ENCODE peak calls at places on chromosomes 16 and 17, in five cellular contexts. One of them, this sample, is unnamed. For H3K9me3, the result is how much of the 10 kb centered on the place peaks cover.

GRCh38 chr17:4548721-4549531 is 6.3 kb downstream of the MYBBP1A start:
- DNase-seq in fibroblast of lung: peak
- DNase-seq in A549: no peak
- DNase-seq in right cardiac atrium: peak
- DNase-seq in CD4-positive, CD25-positive, alpha-beta regulatory T cell: no peak
- DNase-seq in this sample: no peak

GRCh38 chr16:28136751-28137434 is 73.4 kb upstream of the GSG1L start:
- DNase-seq in CD4-positive, CD25-positive, alpha-beta regulatory T cell: peak
- DNase-seq in right cardiac atrium: no peak
- DNase-seq in A549: no peak
- DNase-seq in fibroblast of lung: no peak
- DNase-seq in this sample: peak

GRCh38 chr17:82065193-82065637 is 389 bp downstream of the DUS1L start:
- DNase-seq in CD4-positive, CD25-positive, alpha-beta regulatory T cell: no peak
- DNase-seq in fibroblast of lung: peak
- DNase-seq in A549: peak
- DNase-seq in right cardiac atrium: peak
- DNase-seq in this sample: no peak

GRCh38 chr17:51050291-51051033 is 70.2 kb downstream of the SPAG9 start:
- DNase-seq in fibroblast of lung: peak
- DNase-seq in CD4-positive, CD25-positive, alpha-beta regulatory T cell: no peak
- DNase-seq in A549: no peak
- DNase-seq in right cardiac atrium: no peak
- DNase-seq in this sample: no peak

GRCh38 chr17:40458001-40458791 is 14.9 kb downstream of the IGFBP4 start:
- DNase-seq in A549: no peak
- DNase-seq in right cardiac atrium: peak
- DNase-seq in fibroblast of lung: peak
- DNase-seq in CD4-positive, CD25-positive, alpha-beta regulatory T cell: no peak
- DNase-seq in this sample: no peak

GRCh38 chr17:11814655-11815262 is 182.5 kb downstream of the ZNF18 start:
- DNase-seq in right cardiac atrium: no peak
- DNase-seq in CD4-positive, CD25-positive, alpha-beta regulatory T cell: no peak
- DNase-seq in fibroblast of lung: no peak
- DNase-seq in A549: no peak
- DNase-seq in this sample: no peak

GRCh38 chr17:68381076-68381900 is 76.0 kb downstream of the WIPI1 start:
- DNase-seq in A549: no peak
- DNase-seq in right cardiac atrium: no peak
- DNase-seq in fibroblast of lung: peak
- DNase-seq in CD4-positive, CD25-positive, alpha-beta regulatory T cell: no peak
- DNase-seq in this sample: no peak

GRCh38 chr17:78671607-78672404 is 94.6 kb upstream of the DNAH17 start:
- DNase-seq in right cardiac atrium: no peak
- DNase-seq in fibroblast of lung: peak
- DNase-seq in A549: no peak
- DNase-seq in CD4-positive, CD25-positive, alpha-beta regulatory T cell: no peak
- DNase-seq in this sample: no peak

GRCh38 chr17:17752822-17753448 is 71.7 kb downstream of the RAI1 start:
- DNase-seq in A549: no peak
- DNase-seq in CD4-positive, CD25-positive, alpha-beta regulatory T cell: no peak
- DNase-seq in fibroblast of lung: no peak
- DNase-seq in right cardiac atrium: no peak
- DNase-seq in this sample: no peak

GRCh38 chr16:2042171-2042570 is 5.5 kb downstream of the NTHL1 start:
- DNase-seq in fibroblast of lung: no peak
- DNase-seq in A549: no peak
- DNase-seq in right cardiac atrium: peak
- DNase-seq in CD4-positive, CD25-positive, alpha-beta regulatory T cell: no peak
- DNase-seq in this sample: no peak

GRCh38 chr17:79905832-79906231 is 66.6 kb upstream of the CBX4 start:
- DNase-seq in right cardiac atrium: no peak
- DNase-seq in A549: peak
- DNase-seq in fibroblast of lung: no peak
- DNase-seq in CD4-positive, CD25-positive, alpha-beta regulatory T cell: no peak
- DNase-seq in this sample: no peak

GRCh38 chr16:82011199-82011641 is at the start of gene SDR42E1:
- DNase-seq in fibroblast of lung: peak
- DNase-seq in right cardiac atrium: peak
- DNase-seq in CD4-positive, CD25-positive, alpha-beta regulatory T cell: peak
- DNase-seq in A549: peak
- DNase-seq in this sample: peak

GRCh38 chr16:17304814-17305169 is 166.0 kb downstream of the XYLT1 start:
- DNase-seq in CD4-positive, CD25-positive, alpha-beta regulatory T cell: no peak
- DNase-seq in fibroblast of lung: peak
- DNase-seq in right cardiac atrium: no peak
- DNase-seq in A549: no peak
- DNase-seq in this sample: no peak

GRCh38 chr16:78677332-78677731 is 577.9 kb downstream of the WWOX start:
- DNase-seq in fibroblast of lung: peak
- DNase-seq in right cardiac atrium: no peak
- DNase-seq in CD4-positive, CD25-positive, alpha-beta regulatory T cell: no peak
- DNase-seq in A549: no peak
- DNase-seq in this sample: no peak

GRCh38 chr16:84785843-84786538 is 33.8 kb upstream of the CRISPLD2 start:
- DNase-seq in A549: no peak
- DNase-seq in fibroblast of lung: peak
- DNase-seq in CD4-positive, CD25-positive, alpha-beta regulatory T cell: no peak
- DNase-seq in right cardiac atrium: peak
- DNase-seq in this sample: no peak

GRCh38 chr17:79931517-79932309 is 92.5 kb upstream of the CBX4 start:
- DNase-seq in fibroblast of lung: peak
- DNase-seq in CD4-positive, CD25-positive, alpha-beta regulatory T cell: no peak
- DNase-seq in A549: no peak
- DNase-seq in right cardiac atrium: no peak
- DNase-seq in this sample: no peak

GRCh38 chr17:5757306-5757907 is 173.1 kb upstream of the NLRP1 start:
- DNase-seq in CD4-positive, CD25-positive, alpha-beta regulatory T cell: no peak
- DNase-seq in right cardiac atrium: no peak
- DNase-seq in fibroblast of lung: no peak
- DNase-seq in A549: no peak
- DNase-seq in this sample: no peak

GRCh38 chr16:57824880-57825279 is 22.6 kb upstream of the KIFC3 start:
- DNase-seq in A549: no peak
- DNase-seq in right cardiac atrium: no peak
- DNase-seq in fibroblast of lung: no peak
- DNase-seq in CD4-positive, CD25-positive, alpha-beta regulatory T cell: no peak
- DNase-seq in this sample: no peak

GRCh38 chr17:75345514-75346167 is 56.4 kb upstream of the SLC25A19 start:
- DNase-seq in A549: no peak
- DNase-seq in fibroblast of lung: no peak
- DNase-seq in right cardiac atrium: no peak
- DNase-seq in CD4-positive, CD25-positive, alpha-beta regulatory T cell: peak
- DNase-seq in this sample: no peak

GRCh38 chr17:81153340-81153803 is 11.9 kb upstream of the PVALEF start:
- DNase-seq in CD4-positive, CD25-positive, alpha-beta regulatory T cell: no peak
- DNase-seq in A549: no peak
- DNase-seq in fibroblast of lung: peak
- DNase-seq in right cardiac atrium: peak
- DNase-seq in this sample: no peak

GRCh38 chr17:69592692-69593350 is 178.3 kb downstream of the MAP2K6 start:
- DNase-seq in CD4-positive, CD25-positive, alpha-beta regulatory T cell: no peak
- DNase-seq in A549: no peak
- DNase-seq in fibroblast of lung: peak
- DNase-seq in right cardiac atrium: no peak
- DNase-seq in this sample: no peak

GRCh38 chr16:27526169-27526568 is 23.5 kb downstream of the GTF3C1 start:
- DNase-seq in A549: no peak
- DNase-seq in CD4-positive, CD25-positive, alpha-beta regulatory T cell: no peak
- DNase-seq in fibroblast of lung: no peak
- DNase-seq in right cardiac atrium: peak
- DNase-seq in this sample: no peak

GRCh38 chr16:56941092-56941491 is 9.2 kb downstream of the HERPUD1 start:
- DNase-seq in A549: no peak
- DNase-seq in right cardiac atrium: no peak
- DNase-seq in fibroblast of lung: no peak
- DNase-seq in CD4-positive, CD25-positive, alpha-beta regulatory T cell: no peak
- DNase-seq in this sample: no peak

GRCh38 chr16:64392456-64392855 is 729.4 kb downstream of the CDH11 start:
- DNase-seq in CD4-positive, CD25-positive, alpha-beta regulatory T cell: no peak
- DNase-seq in fibroblast of lung: no peak
- DNase-seq in A549: no peak
- DNase-seq in right cardiac atrium: no peak
- DNase-seq in this sample: no peak

GRCh38 chr17:17493986-17494466 is 2.2 kb downstream of the RASD1 start:
- DNase-seq in right cardiac atrium: no peak
- DNase-seq in A549: no peak
- DNase-seq in fibroblast of lung: no peak
- DNase-seq in CD4-positive, CD25-positive, alpha-beta regulatory T cell: no peak
- DNase-seq in this sample: no peak

GRCh38 chr16:17408955-17409441 is 61.8 kb downstream of the XYLT1 start:
- DNase-seq in right cardiac atrium: no peak
- DNase-seq in CD4-positive, CD25-positive, alpha-beta regulatory T cell: no peak
- DNase-seq in A549: no peak
- DNase-seq in fibroblast of lung: no peak
- DNase-seq in this sample: no peak

GRCh38 chr17:57730026-57730701 is 14.9 kb downstream of the CCDC182 start:
- DNase-seq in CD4-positive, CD25-positive, alpha-beta regulatory T cell: no peak
- DNase-seq in fibroblast of lung: no peak
- DNase-seq in right cardiac atrium: no peak
- DNase-seq in A549: no peak
- DNase-seq in this sample: no peak

GRCh38 chr17:46876353-46876887 is 25.0 kb downstream of the WNT9B start:
- DNase-seq in CD4-positive, CD25-positive, alpha-beta regulatory T cell: no peak
- DNase-seq in A549: no peak
- DNase-seq in fibroblast of lung: no peak
- DNase-seq in right cardiac atrium: no peak
- DNase-seq in this sample: no peak

GRCh38 chr16:12706628-12707027 is 97.1 kb downstream of the CPPED1 start:
- DNase-seq in fibroblast of lung: no peak
- DNase-seq in CD4-positive, CD25-positive, alpha-beta regulatory T cell: no peak
- DNase-seq in A549: no peak
- DNase-seq in right cardiac atrium: no peak
- DNase-seq in this sample: no peak

GRCh38 chr16:75256059-75256870 is 4.8 kb upstream of the BCAR1 start:
- DNase-seq in fibroblast of lung: no peak
- DNase-seq in A549: no peak
- DNase-seq in CD4-positive, CD25-positive, alpha-beta regulatory T cell: no peak
- DNase-seq in right cardiac atrium: peak
- DNase-seq in this sample: peak

GRCh38 chr17:29613371-29613837 is 9.3 kb downstream of the CORO6 start:
- DNase-seq in CD4-positive, CD25-positive, alpha-beta regulatory T cell: peak
- DNase-seq in A549: no peak
- DNase-seq in fibroblast of lung: peak
- DNase-seq in right cardiac atrium: peak
- DNase-seq in this sample: peak

GRCh38 chr17:40219073-40219860 is at the start of gene WIPF2:
- DNase-seq in fibroblast of lung: peak
- DNase-seq in A549: peak
- DNase-seq in CD4-positive, CD25-positive, alpha-beta regulatory T cell: peak
- DNase-seq in right cardiac atrium: peak
- DNase-seq in this sample: peak

DNA sequence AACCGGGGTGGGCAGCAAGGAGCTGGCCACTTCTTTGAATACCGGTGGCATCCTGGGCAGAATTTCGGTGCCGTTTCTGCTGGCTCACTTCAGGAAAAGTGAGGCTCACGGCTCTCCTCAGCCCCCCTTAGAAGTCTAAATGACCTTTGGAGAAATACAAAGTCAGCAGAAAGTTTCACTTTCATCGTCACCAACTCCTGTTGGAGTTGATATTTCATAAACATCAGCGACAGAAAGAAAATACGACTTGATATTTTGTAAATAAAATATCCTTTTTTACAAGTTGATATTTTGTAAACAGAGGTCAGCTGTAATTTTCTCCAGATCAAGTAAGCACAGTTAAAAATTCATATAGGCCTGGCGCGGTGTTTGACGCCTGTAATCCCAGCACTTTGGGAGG is 781 bp downstream of the ZNF75A start:
- DNase-seq in CD4-positive, CD25-positive, alpha-beta regulatory T cell: no peak
- DNase-seq in right cardiac atrium: no peak
- DNase-seq in A549: no peak
- DNase-seq in fibroblast of lung: no peak
- DNase-seq in this sample: no peak
- H3K9me3 ChIP-seq in CD4-positive, CD25-positive, alpha-beta regulatory T cell: half or more
- H3K9me3 ChIP-seq in right cardiac atrium: under half
- H3K9me3 ChIP-seq in A549: half or more
- H3K9me3 ChIP-seq in fibroblast of lung: under half
- H3K9me3 ChIP-seq in this sample: under half

DNA sequence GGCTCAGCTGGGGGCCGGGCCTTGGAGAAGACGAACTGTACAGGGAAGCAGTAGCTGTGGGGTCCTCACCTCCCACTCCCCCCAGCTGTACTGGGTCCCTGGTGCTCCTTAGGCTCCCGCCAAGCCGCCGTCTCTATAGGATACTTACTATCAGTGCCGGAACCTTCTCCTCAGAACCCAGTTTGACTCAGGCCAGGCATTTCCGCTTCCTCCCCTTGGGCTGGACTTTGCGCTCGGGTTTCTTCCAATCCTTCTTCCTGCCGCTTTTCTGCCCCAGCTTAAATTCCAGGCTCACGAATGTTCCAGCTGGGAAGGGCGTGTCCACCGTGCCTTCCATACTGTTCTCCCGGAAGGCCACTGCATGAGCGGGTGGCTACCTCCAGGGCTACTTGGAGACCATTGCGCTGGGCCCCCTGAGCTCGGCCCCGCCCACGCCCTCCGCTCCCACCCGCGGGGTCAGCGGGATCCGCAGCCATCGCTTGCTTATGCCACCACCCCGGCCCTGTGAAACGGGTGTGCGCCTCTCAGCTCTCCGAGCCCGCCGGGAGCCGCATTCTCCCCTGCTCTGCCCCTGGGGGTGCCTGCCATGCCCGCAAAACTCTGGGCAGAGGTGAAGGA is 1795.9 kb downstream of the TP53TG3F start:
- DNase-seq in fibroblast of lung: no peak
- DNase-seq in right cardiac atrium: no peak
- DNase-seq in A549: no peak
- DNase-seq in CD4-positive, CD25-positive, alpha-beta regulatory T cell: no peak
- DNase-seq in this sample: no peak
- H3K9me3 ChIP-seq in fibroblast of lung: under half
- H3K9me3 ChIP-seq in right cardiac atrium: under half
- H3K9me3 ChIP-seq in A549: under half
- H3K9me3 ChIP-seq in CD4-positive, CD25-positive, alpha-beta regulatory T cell: under half
- H3K9me3 ChIP-seq in this sample: under half

DNA sequence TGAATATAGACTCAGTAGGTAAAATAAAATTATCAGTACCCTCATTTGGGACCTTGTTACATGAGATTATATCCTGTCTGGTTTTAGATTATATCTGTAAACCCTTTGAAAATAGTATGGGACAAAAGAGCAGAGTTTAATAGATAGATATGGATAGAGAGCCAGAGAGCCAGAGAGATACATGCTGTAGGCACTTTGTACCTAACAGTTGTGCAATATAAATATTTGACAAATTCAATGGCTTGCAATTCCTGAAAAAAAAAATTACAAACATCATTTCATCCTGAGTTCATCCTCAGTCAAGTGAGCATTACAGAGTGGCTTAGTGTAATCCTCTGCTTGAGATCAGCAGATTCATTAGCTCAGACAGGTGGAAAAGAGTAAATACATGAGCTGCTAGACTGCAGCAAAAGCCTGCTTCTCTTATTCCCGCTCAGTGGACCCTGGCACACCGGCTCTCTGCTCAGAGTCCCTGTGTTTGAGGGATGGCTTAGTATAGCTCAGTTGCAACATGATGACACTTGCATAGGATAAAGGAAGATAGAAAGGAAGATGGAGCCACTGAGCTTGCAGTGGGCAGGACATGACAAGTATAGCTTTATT is 931.6 kb upstream of the GOT2 start:
- DNase-seq in A549: no peak
- DNase-seq in CD4-positive, CD25-positive, alpha-beta regulatory T cell: no peak
- DNase-seq in right cardiac atrium: no peak
- DNase-seq in fibroblast of lung: no peak
- DNase-seq in this sample: no peak
- H3K9me3 ChIP-seq in A549: under half
- H3K9me3 ChIP-seq in CD4-positive, CD25-positive, alpha-beta regulatory T cell: under half
- H3K9me3 ChIP-seq in right cardiac atrium: under half
- H3K9me3 ChIP-seq in fibroblast of lung: under half
- H3K9me3 ChIP-seq in this sample: under half

GRCh38 chr16:73289232-73289631 is 241.3 kb upstream of the ZFHX3 start:
- DNase-seq in right cardiac atrium: no peak
- DNase-seq in fibroblast of lung: no peak
- DNase-seq in A549: no peak
- DNase-seq in CD4-positive, CD25-positive, alpha-beta regulatory T cell: no peak
- DNase-seq in this sample: no peak
- H3K9me3 ChIP-seq in right cardiac atrium: under half
- H3K9me3 ChIP-seq in fibroblast of lung: under half
- H3K9me3 ChIP-seq in A549: under half
- H3K9me3 ChIP-seq in CD4-positive, CD25-positive, alpha-beta regulatory T cell: under half
- H3K9me3 ChIP-seq in this sample: under half